ENCODE peak calls at places on chromosome 9, in eight cellular contexts. R is tibial nerve, P is sigmoid colon, F is ovary, Z is psoas muscle, M is adrenal gland, C is spleen, A is heart right ventricle. J is an unnamed sample.

GRCh38 chr9:117825609-117826347 is 121.6 kb downstream of the TLR4 start:
- DNase-seq in M (no peak), P (no peak), A (no peak), C (no peak), R (no peak), Z (no peak), F (no peak), J (no peak)

GRCh38 chr9:26656003-26656940 is 236.3 kb downstream of the CAAP1 start:
- DNase-seq in R (no peak), Z (no peak), F (no peak), M (no peak), A (no peak), P (no peak), C (no peak), J (peak; percentile 38)

GRCh38 chr9:71552480-71552879 is 215.8 kb downstream of the CEMIP2 start:
- DNase-seq in C (no peak), M (no peak), R (no peak), F (no peak), Z (no peak), P (no peak), A (no peak), J (peak; percentile 85)

GRCh38 chr9:125626187-125626586 is 80.8 kb downstream of the MAPKAP1 start:
- DNase-seq in C (no peak), R (no peak), F (no peak), M (no peak), A (no peak), P (no peak), Z (no peak), J (no peak)

GRCh38 chr9:126483468-126484056 is 130.2 kb upstream of the LMX1B start:
- DNase-seq in M (no peak), Z (no peak), R (no peak), A (no peak), P (no peak), C (peak; percentile 69), F (no peak), J (no peak)

GRCh38 chr9:78054180-78054579 is 22.6 kb upstream of the GNAQ start:
- DNase-seq in F (no peak), C (no peak), Z (no peak), M (no peak), R (no peak), P (no peak), A (no peak), J (no peak)

GRCh38 chr9:74379718-74380117 is 117.4 kb upstream of the RORB start:
- DNase-seq in Z (no peak), F (no peak), C (no peak), M (peak; percentile 57), P (no peak), R (no peak), A (no peak), J (peak; percentile 48)

GRCh38 chr9:89687216-89687615 is 82.4 kb downstream of the GADD45G start:
- DNase-seq in P (no peak), F (no peak), Z (no peak), M (no peak), R (no peak), C (no peak), A (no peak), J (no peak)

GRCh38 chr9:98008764-98009163 is 25.6 kb downstream of the ANP32B start:
- DNase-seq in R (no peak), A (no peak), M (no peak), C (no peak), Z (no peak), P (no peak), F (no peak), J (no peak)

GRCh38 chr9:126745574-126746411 is 59.0 kb upstream of the ZBTB43 start:
- DNase-seq in F (no peak), P (no peak), M (no peak), Z (no peak), R (no peak), A (no peak), C (no peak), J (no peak)

GRCh38 chr9:35914307-35914807 is 5.1 kb downstream of the SPAAR start:
- DNase-seq in A (peak; percentile 83), Z (peak; percentile 78), M (peak; percentile 96), R (no peak), F (peak; percentile 48), C (peak; percentile 86), P (peak; percentile 72), J (peak; percentile 52)

GRCh38 chr9:136514022-136514714 is 31.3 kb upstream of the SEC16A start:
- DNase-seq in A (no peak), P (no peak), Z (no peak), F (no peak), M (no peak), R (no peak), C (no peak), J (no peak)

GRCh38 chr9:129070670-129071525 is 10.0 kb upstream of the DOLPP1 start:
- DNase-seq in Z (no peak), R (no peak), C (no peak), M (no peak), P (no peak), F (no peak), A (no peak), J (no peak)

GRCh38 chr9:113620016-113620376 is 156.5 kb downstream of the RGS3 start:
- DNase-seq in A (no peak), C (peak; percentile 42), M (no peak), Z (no peak), R (no peak), F (no peak), P (no peak), J (no peak)

GRCh38 chr9:113621309-113621791 is 157.8 kb downstream of the RGS3 start:
- DNase-seq in M (peak; percentile 88), F (peak; percentile 58), Z (peak; percentile 88), R (peak; percentile 59), A (peak; percentile 78), C (peak; percentile 73), P (peak; percentile 89), J (peak; percentile 58)

GRCh38 chr9:113619156-113619861 is 155.8 kb downstream of the RGS3 start:
- DNase-seq in F (no peak), R (no peak), P (peak; percentile 39), C (peak; percentile 71), M (peak; percentile 42), Z (no peak), A (no peak), J (no peak)

GRCh38 chr9:113622038-113622437 is 158.5 kb downstream of the RGS3 start:
- DNase-seq in A (no peak), R (no peak), M (peak; percentile 10), P (no peak), Z (no peak), F (no peak), C (no peak), J (no peak)

DNA sequence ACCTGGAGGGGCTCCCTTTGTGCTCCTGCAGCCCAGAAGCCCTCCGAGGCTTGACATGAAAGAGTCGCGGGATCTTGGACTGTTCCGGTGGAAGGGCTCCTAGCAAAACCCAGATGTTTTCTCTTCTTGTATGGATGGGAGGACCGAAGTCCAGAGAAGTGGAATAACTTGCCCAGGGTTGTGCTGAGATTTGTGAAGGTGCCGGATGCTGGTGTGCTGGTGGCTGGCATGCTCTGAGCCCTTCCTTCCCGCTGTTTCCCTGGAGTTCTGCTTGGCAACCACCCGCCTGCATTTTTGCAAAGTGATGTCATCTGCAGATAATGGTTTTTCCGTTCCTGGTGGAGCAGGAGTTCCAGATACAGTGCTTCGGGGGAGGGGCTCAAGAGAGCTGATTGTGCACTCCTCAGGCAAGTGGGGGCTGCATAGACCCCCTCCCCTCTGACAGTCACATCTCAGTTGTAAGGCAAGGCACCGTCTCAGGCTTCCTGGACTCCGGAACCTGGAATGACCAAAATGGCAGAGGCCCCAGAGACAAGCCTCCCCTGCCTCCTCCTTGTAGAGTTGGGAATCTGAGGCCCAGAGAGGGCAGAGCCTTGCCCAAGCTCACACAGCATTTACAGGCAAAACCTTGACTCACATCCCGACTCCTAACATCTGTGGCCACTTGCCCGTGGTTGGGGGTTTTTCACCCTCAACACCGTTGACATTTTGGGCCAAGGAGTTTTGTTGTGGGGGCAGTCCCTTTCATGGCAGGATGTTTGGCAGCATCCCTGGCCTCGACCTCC is 157.0 kb downstream of the RGS3 start:
- DNase-seq in C (peak; percentile 66), F (peak; percentile 84), A (peak; percentile 53), Z (peak; percentile 72), R (peak; percentile 44), P (peak; percentile 91), M (peak; percentile 95), J (peak; percentile 90)
- H3K27ac ChIP-seq in C (peak overlapping the region; percentile 71), F (peak overlapping the region; percentile 56), A (peak overlapping the region; percentile 94), Z (peak overlapping the region; percentile 79), R (peak overlapping the region; percentile 88), P (peak overlapping the region; percentile 37), M (peak overlapping the region; percentile 93), J (peak overlapping the region; percentile 74)

GRCh38 chr9:96844040-96844439 is 10.3 kb downstream of the ZNF782 start:
- DNase-seq in Z (no peak), R (no peak), C (no peak), P (no peak), F (no peak), M (no peak), A (no peak), J (no peak)
- H3K9me3 ChIP-seq in Z (peaks cover 13% of the 10 kb centered on the region), R (peaks cover 25% of the 10 kb centered on the region), C (peaks cover 64% of the 10 kb centered on the region), P (peaks cover 2% of the 10 kb centered on the region), F (no peaks in the 10 kb centered on the region), M (no peaks in the 10 kb centered on the region), A (peaks cover 72% of the 10 kb centered on the region), J (peaks cover 20% of the 10 kb centered on the region)

DNA sequence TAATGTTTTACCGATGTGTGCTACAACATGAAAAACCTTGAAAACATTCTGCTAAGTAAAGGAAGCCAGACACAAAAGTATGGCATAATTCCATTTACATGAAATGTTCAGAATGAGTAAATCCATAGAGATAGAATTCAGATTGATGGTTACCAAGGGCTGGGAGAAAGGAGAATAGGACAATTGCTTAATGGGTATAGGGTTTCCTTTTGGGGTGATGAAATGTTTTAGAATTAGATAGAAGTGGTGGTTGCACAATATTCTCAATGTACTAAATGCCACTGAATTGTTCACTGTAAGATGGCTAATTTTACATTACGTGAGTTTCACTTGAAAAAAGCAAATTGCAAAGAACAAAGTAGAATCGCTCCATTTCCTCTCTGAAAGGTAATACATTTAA is 43.0 kb upstream of the GAS1 start:
- DNase-seq in R (no peak), F (no peak), P (no peak), A (no peak), C (no peak), M (no peak), Z (no peak), J (no peak)
- H3K27ac ChIP-seq in R (no peak overlapping the region), F (no peak overlapping the region), P (no peak overlapping the region), A (no peak overlapping the region), C (no peak overlapping the region), M (no peak overlapping the region), Z (no peak overlapping the region), J (no peak overlapping the region)

GRCh38 chr9:113600477-113600851 is 136.9 kb downstream of the RGS3 start:
- DNase-seq in P (no peak), Z (peak; percentile 56), M (no peak), R (no peak), C (peak; percentile 69), A (no peak), F (no peak), J (no peak)

GRCh38 chr9:113599647-113600476 is 136.3 kb downstream of the RGS3 start:
- DNase-seq in A (no peak), C (peak; percentile 63), M (no peak), P (no peak), R (no peak), F (no peak), Z (peak; percentile 55), J (peak; percentile 59)

GRCh38 chr9:113598451-113598850 is 134.9 kb downstream of the RGS3 start:
- DNase-seq in P (no peak), R (no peak), F (no peak), A (no peak), M (no peak), C (peak; percentile 70), Z (peak; percentile 30), J (no peak)

GRCh38 chr9:113597390-113598241 is 134.1 kb downstream of the RGS3 start:
- DNase-seq in M (no peak), F (no peak), A (no peak), P (peak; percentile 60), Z (peak; percentile 42), C (peak; percentile 70), R (no peak), J (no peak)

GRCh38 chr9:113598883-113599282 is 135.4 kb downstream of the RGS3 start:
- DNase-seq in A (no peak), R (no peak), F (no peak), Z (peak; percentile 5), P (no peak), C (peak; percentile 37), M (no peak), J (no peak)
- H3K9me3 ChIP-seq in A (no peaks in the 10 kb centered on the region), R (no peaks in the 10 kb centered on the region), F (no peaks in the 10 kb centered on the region), Z (no peaks in the 10 kb centered on the region), P (no peaks in the 10 kb centered on the region), C (no peaks in the 10 kb centered on the region), M (no peaks in the 10 kb centered on the region), J (no peaks in the 10 kb centered on the region)

J was measured in SJCRH30.